ENCODE peak calls at places on chromosomes 4 and X, in seven cellular contexts. G, X, C, W, T, A and F are unnamed samples.

GRCh38 chrX:35890699-35891098 is 28.8 kb upstream of the CFAP47 start:
- DNase-seq in G (peak; percentile 18), X (no peak), C (no peak), W (peak; percentile 64), T (peak; percentile 71), A (no peak), F (no peak)

GRCh38 chr4:113444386-113444785 is 317.2 kb downstream of the CAMK2D start:
- DNase-seq in G (no peak), X (no peak), C (no peak), W (no peak), T (no peak), A (no peak), F (no peak)

GRCh38 chrX:120560405-120560841 is 339 bp downstream of the CUL4B start:
- DNase-seq in G (no peak), X (peak; percentile 25), C (peak; percentile 90), W (no peak), T (no peak), A (peak; percentile 39), F (peak; percentile 42)

GRCh38 chrX:119784747-119785446 is 6.5 kb downstream of the RPL39 start:
- DNase-seq in G (no peak), X (peak; percentile 2), C (no peak), W (peak; percentile 24), T (peak; percentile 47), A (no peak), F (peak; percentile 48)

GRCh38 chrX:45771560-45772340 is 571.1 kb upstream of the DIPK2B start:
- DNase-seq in G (peak; percentile 7), X (peak; percentile 41), C (no peak), W (no peak), T (no peak), A (peak; percentile 59), F (peak; percentile 64)

GRCh38 chrX:30693999-30694650 is 40.9 kb downstream of the GK start:
- DNase-seq in G (no peak), X (no peak), C (no peak), W (no peak), T (no peak), A (no peak), F (no peak)

GRCh38 chr4:15131551-15131950 is 129.3 kb downstream of the CPEB2 start:
- DNase-seq in G (no peak), X (no peak), C (no peak), W (no peak), T (peak; percentile 42), A (peak; percentile 55), F (no peak)

GRCh38 chr4:103400405-103400804 is 202.3 kb upstream of the CENPE start:
- DNase-seq in G (no peak), X (no peak), C (no peak), W (no peak), T (no peak), A (no peak), F (no peak)

GRCh38 chrX:3468031-3468430 is 121.6 kb upstream of the MXRA5 start:
- DNase-seq in G (no peak), X (no peak), C (no peak), W (no peak), T (no peak), A (no peak), F (no peak)

GRCh38 chrX:97039363-97040029 is 155.8 kb downstream of the RPA4 start:
- DNase-seq in G (peak; percentile 53), X (no peak), C (no peak), W (no peak), T (no peak), A (no peak), F (peak; percentile 25)

GRCh38 chr4:152682143-152682542 is 2.3 kb upstream of the TMEM154 start:
- DNase-seq in G (no peak), X (no peak), C (no peak), W (no peak), T (no peak), A (no peak), F (no peak)

GRCh38 chr4:109547394-109547793 is 12.7 kb upstream of the MCUB start:
- DNase-seq in G (no peak), X (no peak), C (no peak), W (peak; percentile 6), T (no peak), A (no peak), F (no peak)

GRCh38 chr4:144547678-144548298 is 98.2 kb upstream of the HHIP start:
- DNase-seq in G (no peak), X (no peak), C (no peak), W (no peak), T (no peak), A (no peak), F (no peak)

GRCh38 chr4:132297346-132297745 is 851.7 kb upstream of the PCDH10 start:
- DNase-seq in G (no peak), X (no peak), C (no peak), W (no peak), T (no peak), A (no peak), F (no peak)

GRCh38 chr4:77854431-77855111 is 8.1 kb upstream of the MRPL1 start:
- DNase-seq in G (peak; percentile 23), X (no peak), C (no peak), W (no peak), T (no peak), A (no peak), F (no peak)

GRCh38 chrX:130086414-130087207 is 23.7 kb downstream of the ELF4 start:
- DNase-seq in G (no peak), X (peak; percentile 49), C (no peak), W (no peak), T (no peak), A (peak; percentile 68), F (peak; percentile 80)
- H3K4me3 ChIP-seq in G (no peak overlapping the region), X (peak overlapping the region; percentile 71), C (no peak overlapping the region), W (no peak overlapping the region), T (no peak overlapping the region), A (peak overlapping the region; percentile 23), F (no peak overlapping the region)

GRCh38 chrX:69218407-69218806 is 53.2 kb upstream of the PJA1 start:
- DNase-seq in G (no peak), X (no peak), C (no peak), W (no peak), T (no peak), A (no peak), F (no peak)

GRCh38 chrX:69216911-69217310 is 51.7 kb upstream of the PJA1 start:
- DNase-seq in G (no peak), X (no peak), C (no peak), W (no peak), T (no peak), A (peak; percentile 74), F (no peak)

GRCh38 chrX:69221239-69222102 is 56.2 kb upstream of the PJA1 start:
- DNase-seq in G (no peak), X (no peak), C (no peak), W (peak; percentile 70), T (peak; percentile 58), A (no peak), F (no peak)

GRCh38 chrX:69226459-69227158 is 61.4 kb upstream of the PJA1 start:
- DNase-seq in G (no peak), X (no peak), C (no peak), W (no peak), T (no peak), A (no peak), F (no peak)

DNA sequence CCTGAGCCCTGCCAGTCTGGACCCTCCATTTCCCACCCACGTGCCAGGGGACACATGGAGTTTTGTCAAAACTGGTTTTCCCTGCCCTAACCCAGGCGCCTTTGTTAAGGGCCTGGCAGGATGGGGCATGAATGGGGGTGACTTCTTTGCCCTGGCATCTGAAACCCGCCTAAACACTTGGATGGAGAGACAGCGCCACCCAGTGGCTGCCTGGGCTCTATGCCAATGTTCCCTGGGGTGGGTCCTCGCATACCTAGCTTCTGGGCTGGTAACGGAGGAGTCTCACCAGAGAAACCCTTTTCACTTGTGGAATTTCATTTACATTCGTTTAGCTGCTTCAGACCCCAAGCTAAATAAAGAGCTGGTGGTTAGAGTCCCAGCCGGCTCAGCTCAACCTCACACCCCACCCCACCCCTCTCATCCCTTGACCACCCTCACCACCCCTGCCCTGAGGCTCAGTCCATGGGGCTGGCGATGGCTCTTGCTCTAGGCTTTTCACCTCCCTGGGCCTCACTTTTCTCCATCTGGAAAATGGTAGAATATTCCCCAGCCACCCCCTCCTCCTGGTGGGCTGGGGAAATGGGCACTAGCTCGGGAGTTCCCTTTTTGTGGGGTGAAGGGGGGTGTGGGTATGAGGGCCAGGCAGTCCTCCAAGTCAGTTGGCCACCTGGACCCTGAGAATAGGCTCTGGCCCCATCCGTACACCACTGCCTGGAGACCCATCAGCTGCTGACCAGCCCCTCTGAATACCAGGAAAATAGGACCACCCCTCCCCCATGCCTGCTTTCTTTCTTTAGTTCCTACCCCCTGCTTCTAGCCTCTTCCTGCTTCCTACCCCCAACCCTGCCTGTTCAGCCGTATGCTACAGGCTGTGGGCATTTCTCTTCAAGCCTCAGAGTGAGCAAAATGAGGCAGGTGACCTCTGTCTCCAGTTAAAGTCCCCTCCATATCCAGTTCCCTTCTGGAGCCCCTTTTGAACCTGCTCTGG is 57.1 kb upstream of the PJA1 start:
- DNase-seq in G (peak; percentile 49), X (peak; percentile 67), C (peak; percentile 92), W (peak; percentile 92), T (peak; percentile 86), A (peak; percentile 65), F (peak; percentile 74)
- TF ChIP-seq CTCF in G (peak; percentile 79), X (peak; percentile 57), C (peak; percentile 70), W (peak; percentile 78), T (peak; percentile 70), A (peak; percentile 76), F (peak; percentile 42)

GRCh38 chrX:143171703-143172102 is 146.0 kb downstream of the SPANXN4 start:
- DNase-seq in G (no peak), X (no peak), C (no peak), W (no peak), T (no peak), A (no peak), F (no peak)

DNA sequence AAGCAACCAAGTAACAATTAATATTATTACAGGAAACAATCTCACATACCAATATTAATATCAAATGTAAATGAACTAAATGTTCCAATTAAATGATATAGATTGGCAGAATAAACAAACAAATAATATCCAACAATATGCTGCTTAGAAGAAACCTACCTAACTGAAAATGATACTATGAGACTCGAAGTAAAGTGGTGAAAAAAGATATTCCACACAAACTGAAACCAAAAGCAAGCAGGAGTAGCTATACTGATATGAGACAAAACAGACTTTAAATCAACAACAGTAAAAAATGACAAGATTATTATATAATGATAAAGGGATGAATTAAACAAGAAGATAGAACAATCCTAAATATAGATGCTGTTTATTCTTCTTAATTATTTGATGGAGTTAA is 140.1 kb downstream of the SPANXN4 start:
- DNase-seq in G (no peak), X (no peak), C (no peak), W (no peak), T (no peak), A (no peak), F (no peak)
- H3K4me1 ChIP-seq in G (no peaks in the 10 kb centered on the region), X (no peaks in the 10 kb centered on the region), C (no peaks in the 10 kb centered on the region), W (peaks cover 8% of the 10 kb centered on the region), T (no peaks in the 10 kb centered on the region), A (no peaks in the 10 kb centered on the region), F (no peaks in the 10 kb centered on the region)

DNA sequence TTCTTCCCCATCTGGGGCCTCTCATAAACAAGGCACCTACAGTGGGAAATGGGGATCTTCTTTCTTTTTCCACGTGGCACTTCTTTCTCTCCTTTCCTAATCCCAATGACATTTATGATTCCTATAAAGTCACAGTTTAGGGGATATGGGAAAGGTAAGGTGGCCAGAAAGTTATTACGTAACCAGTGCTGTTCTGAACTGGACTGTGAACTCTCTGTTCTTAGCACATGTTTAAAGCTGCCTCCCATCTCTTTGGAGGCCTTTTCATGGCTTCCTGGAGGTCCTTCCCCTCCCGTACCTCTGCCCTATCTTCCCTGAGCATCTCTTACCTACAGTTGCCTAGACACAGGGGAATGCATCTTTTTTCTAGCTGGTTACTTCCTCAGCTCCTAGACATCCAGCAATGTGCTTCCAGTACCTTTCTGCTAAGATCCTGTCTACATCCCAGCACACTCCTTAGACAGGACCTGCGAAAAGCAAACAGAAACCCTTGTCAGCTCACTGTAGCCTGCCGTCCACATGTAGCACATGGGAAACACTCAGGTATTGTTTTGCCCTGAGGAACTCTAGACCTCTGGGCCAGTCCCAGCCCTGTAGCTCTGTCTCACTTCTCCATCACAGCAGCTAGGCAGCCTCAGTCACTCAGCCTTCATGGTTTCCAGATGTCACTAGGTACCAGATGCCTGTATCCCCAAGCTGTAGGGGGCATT is 195.4 kb downstream of the NWD2 start:
- DNase-seq in G (no peak), X (no peak), C (no peak), W (no peak), T (no peak), A (no peak), F (no peak)
- H3K4me3 ChIP-seq in G (no peak overlapping the region), X (no peak overlapping the region), C (no peak overlapping the region), W (no peak overlapping the region), T (no peak overlapping the region), A (no peak overlapping the region), F (no peak overlapping the region)